ENCODE peak calls at places on chromosomes 6 and 20, in four cellular contexts. G is HCT116, K is SK-N-SH, N is endothelial cell of umbilical vein. E is an unnamed sample.

GRCh38 chr6:44580901-44581300 is 193.4 kb downstream of the CDC5L start:
- DNase-seq in G (no peak), K (no peak), N (no peak), E (no peak)

GRCh38 chr6:159595173-159595572 is 97.9 kb downstream of the SOD2 start:
- DNase-seq in G (peak; percentile 45), N (peak; percentile 2), K (no peak), E (no peak)

GRCh38 chr20:46000571-46001145 is 8.1 kb upstream of the MMP9 start:
- DNase-seq in K (no peak), N (no peak), G (no peak), E (no peak)

GRCh38 chr6:106300944-106301343 is 24.6 kb downstream of the ATG5 start:
- DNase-seq in K (peak; percentile 29), N (peak; percentile 38), G (no peak), E (no peak)

GRCh38 chr20:33093074-33093473 is 13.6 kb downstream of the BPIFB4 start:
- DNase-seq in K (no peak), G (no peak), N (no peak), E (no peak)

GRCh38 chr6:79777713-79778579 is 146.8 kb downstream of the SH3BGRL2 start:
- DNase-seq in N (peak; percentile 72), G (peak; percentile 43), K (peak; percentile 92), E (no peak)

GRCh38 chr20:54475334-54476287 is at the start of gene DOK5:
- DNase-seq in K (peak; percentile 24), N (peak; percentile 29), G (no peak), E (peak; percentile 67)

GRCh38 chr6:2426561-2427340 is 181.3 kb upstream of the GMDS start:
- DNase-seq in K (no peak), G (no peak), N (no peak), E (no peak)

GRCh38 chr6:51093899-51094665 is 275.4 kb downstream of the TFAP2B start:
- DNase-seq in G (no peak), K (no peak), N (no peak), E (no peak)

DNA sequence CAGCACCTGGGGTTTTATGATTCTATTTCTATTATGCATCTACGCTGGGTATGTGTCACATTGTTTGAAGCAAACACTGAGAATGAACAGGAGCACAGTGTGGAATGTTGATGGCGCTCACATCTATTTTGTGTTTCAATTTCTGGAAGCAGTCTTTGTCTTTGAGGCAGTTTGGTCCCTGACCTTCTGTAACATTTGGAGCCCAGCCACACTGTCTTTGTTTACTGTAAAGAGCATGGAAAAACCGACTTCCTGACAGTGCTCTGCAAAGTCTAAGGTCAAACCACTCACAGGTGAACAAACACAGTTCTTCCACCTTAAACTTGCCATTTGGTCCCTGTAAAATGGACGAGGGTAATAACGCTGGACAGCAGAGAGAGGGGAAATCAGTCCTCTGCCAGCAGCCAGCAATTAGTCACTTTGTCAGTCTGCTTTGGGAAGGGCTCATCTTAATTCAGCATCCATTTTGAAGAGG is 155.5 kb downstream of the PRL start:
- DNase-seq in N (peak; percentile 99), G (no peak), K (no peak), E (no peak)
- TF ChIP-seq POLR2AphosphoS5 in N (peak; percentile 94), G (no peak), K (no peak), E (no peak)

DNA sequence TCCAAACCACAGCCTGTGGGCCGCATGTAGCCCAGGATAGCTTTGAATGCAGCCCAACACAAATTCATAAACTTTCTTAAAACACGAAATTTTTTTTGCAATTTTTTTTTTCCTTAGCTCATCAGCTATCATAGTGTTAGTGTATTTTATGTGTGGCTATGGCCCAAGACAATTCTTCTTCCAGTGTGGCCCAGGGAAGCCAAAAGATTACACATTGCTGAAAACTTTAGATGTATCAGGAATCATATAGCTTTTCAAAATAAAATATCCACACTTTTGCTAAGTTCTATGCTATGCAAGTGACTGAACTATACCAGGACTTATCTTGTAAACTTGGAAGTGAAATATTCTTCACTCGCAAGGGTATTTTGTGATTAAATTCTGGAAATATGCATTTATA is 49.7 kb downstream of the MTHFD1L start:
- DNase-seq in G (no peak), N (no peak), K (no peak), E (no peak)
- H3K27ac ChIP-seq in G (no peak overlapping the region), N (no peak overlapping the region), K (no peak overlapping the region), E (no peak overlapping the region)

DNA sequence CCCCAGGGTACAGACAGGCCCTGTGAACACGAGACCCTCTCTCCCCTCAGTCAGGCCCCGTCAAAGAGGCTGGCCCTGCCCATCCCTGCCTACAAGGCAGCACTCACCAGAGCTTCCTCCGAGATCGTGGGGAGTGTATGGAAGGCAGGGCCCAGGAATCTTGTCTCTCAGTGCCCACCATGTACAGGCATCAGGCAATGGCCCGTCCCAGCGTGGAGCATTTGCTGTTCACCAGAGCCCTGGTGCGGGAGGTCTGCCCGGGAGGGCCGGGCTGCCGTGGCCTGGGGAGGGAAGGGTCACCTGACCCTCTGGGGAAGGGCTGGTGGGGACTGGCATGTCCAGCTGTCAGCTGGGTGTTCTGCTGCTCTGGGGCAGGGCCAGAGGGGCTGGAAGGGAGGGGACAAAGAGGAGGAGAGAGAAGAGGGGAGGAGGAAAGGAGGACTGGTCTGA is at the start of gene IP6K3:
- DNase-seq in G (no peak), K (peak; percentile 55), N (no peak), E (no peak)
- H3K4me3 ChIP-seq in G (no peak within 1 kb of the TSS), K (no peak within 1 kb of the TSS), N (no peak within 1 kb of the TSS), E (peak within 1 kb of the TSS; percentile 28)

DNA sequence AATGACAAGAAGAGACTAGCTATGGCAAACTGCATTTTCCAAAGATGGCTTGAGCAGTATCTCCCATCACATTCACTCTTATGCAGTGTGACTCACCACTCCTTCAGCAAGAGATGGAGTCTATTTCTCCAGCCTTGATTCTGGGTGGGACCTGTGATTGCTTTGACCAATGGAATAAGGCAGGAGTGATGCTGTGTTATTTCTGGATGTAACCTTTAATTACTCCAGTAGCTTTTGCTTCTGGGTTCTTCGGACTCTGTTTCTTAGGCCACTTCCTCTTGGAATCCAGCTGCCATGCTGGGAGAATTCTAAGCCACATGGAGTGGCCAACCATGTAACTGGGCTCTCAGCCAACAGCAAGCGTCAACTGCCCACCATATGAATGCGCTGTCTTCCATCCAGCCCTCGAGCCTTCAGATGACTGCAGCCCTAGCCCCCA is 50.7 kb downstream of the TGM2 start:
- DNase-seq in K (no peak), G (no peak), N (no peak), E (peak; percentile 27)
- TF ChIP-seq POLR2AphosphoS5 in K (no peak), G (no peak), N (no peak), E (no peak)

DNA sequence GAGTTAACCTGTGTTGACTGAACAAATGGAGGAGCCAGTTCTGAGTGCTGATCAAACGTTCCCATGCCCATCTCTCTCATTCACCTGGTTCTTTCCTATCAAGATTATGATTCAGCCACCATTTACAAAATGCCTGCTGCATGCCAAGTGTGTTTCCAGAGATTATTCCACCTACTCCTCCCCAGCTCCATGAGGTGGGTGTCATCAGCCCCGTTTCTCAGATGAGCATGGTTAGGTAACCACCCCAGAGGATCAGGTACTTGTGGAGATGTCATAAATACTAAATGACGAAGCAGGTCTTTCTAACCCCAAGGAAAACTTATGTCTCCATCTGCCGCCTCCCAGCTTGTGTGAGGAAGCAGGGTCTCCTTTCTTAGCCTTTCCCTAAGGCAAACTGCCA is 2.1 kb downstream of the BANF2 start:
- DNase-seq in N (no peak), K (no peak), G (no peak), E (no peak)
- H3K27ac ChIP-seq in N (no peak overlapping the region), K (no peak overlapping the region), G (no peak overlapping the region), E (no peak overlapping the region)

GRCh38 chr6:25035451-25036435 is 100.0 kb upstream of the RIPOR2 start:
- DNase-seq in N (no peak), K (no peak), G (no peak), E (no peak)

GRCh38 chr6:25032964-25033363 is 97.2 kb upstream of the RIPOR2 start:
- DNase-seq in G (no peak), N (no peak), K (no peak), E (no peak)

GRCh38 chr6:25036461-25036860 is 100.7 kb upstream of the RIPOR2 start:
- DNase-seq in G (no peak), K (no peak), N (no peak), E (no peak)

GRCh38 chr6:25038300-25038699 is 102.5 kb upstream of the RIPOR2 start:
- DNase-seq in N (no peak), K (no peak), G (no peak), E (no peak)

GRCh38 chr6:25034477-25034876 is 98.7 kb upstream of the RIPOR2 start:
- DNase-seq in K (no peak), N (no peak), G (no peak), E (no peak)
- H3K4me3 ChIP-seq in K (no peak overlapping the region), N (no peak overlapping the region), G (no peak overlapping the region), E (no peak overlapping the region)